ENCODE peak calls at places on chromosomes 7 and 10, in eight cellular contexts. A is lung, G is RWPE2, C is astrocyte, X is fibroblast of lung, B is thoracic aorta, S is heart left ventricle, K is lower lobe of right lung. T is an unnamed sample.
A peak's percentile ranks its signal among the peaks of the same experiment; 100 is the strongest.

GRCh38 chr7:105760549-105761447 is 115.6 kb downstream of the ATXN7L1 start:
- DNase-seq in S (no peak), G (no peak), C (peak; percentile 4), A (no peak), B (no peak), X (no peak), K (no peak), T (no peak)

GRCh38 chr7:4226166-4226857 is 455.8 kb upstream of the FOXK1 start:
- DNase-seq in G (no peak), K (no peak), C (no peak), S (no peak), X (no peak), B (no peak), A (no peak), T (no peak)

GRCh38 chr10:74857586-74857985 is 31.2 kb downstream of the KAT6B start:
- DNase-seq in B (no peak), G (no peak), A (no peak), S (no peak), K (no peak), C (no peak), X (no peak), T (no peak)

GRCh38 chr7:112176241-112176640 is 30.0 kb downstream of the DOCK4 start:
- DNase-seq in K (no peak), B (no peak), C (no peak), X (no peak), A (no peak), G (no peak), S (no peak), T (no peak)

GRCh38 chr7:104825099-104825498 is 188.9 kb upstream of the KMT2E start:
- DNase-seq in A (no peak), K (no peak), S (no peak), C (no peak), B (no peak), X (no peak), G (no peak), T (no peak)

GRCh38 chr10:100793055-100793454 is 47.7 kb downstream of the PAX2 start:
- DNase-seq in A (no peak), K (no peak), G (no peak), X (no peak), B (no peak), S (no peak), C (no peak), T (no peak)

GRCh38 chr7:84196007-84196551 is 1.5 kb upstream of the SEMA3A start:
- DNase-seq in B (no peak), C (peak; percentile 78), A (no peak), S (no peak), G (no peak), K (no peak), X (peak; percentile 82), T (no peak)

GRCh38 chr7:100155553-100156317 is 2.8 kb downstream of the TRAPPC14 start:
- DNase-seq in S (no peak), K (no peak), X (no peak), C (no peak), A (no peak), B (no peak), G (no peak), T (no peak)

GRCh38 chr7:45591101-45591906 is 17.1 kb downstream of the ADCY1 start:
- DNase-seq in X (no peak), G (peak; percentile 42), C (no peak), B (no peak), A (no peak), S (no peak), K (no peak), T (no peak)

GRCh38 chr7:34217972-34218371 is 312.6 kb downstream of the BMPER start:
- DNase-seq in K (no peak), X (no peak), S (no peak), A (no peak), G (no peak), C (no peak), B (no peak), T (no peak)

GRCh38 chr7:3187378-3188040 is 113.5 kb upstream of the SDK1 start:
- DNase-seq in K (peak; percentile 14), X (peak; percentile 38), A (no peak), B (no peak), C (peak; percentile 31), G (no peak), S (no peak), T (no peak)

GRCh38 chr7:36747969-36748574 is 23.8 kb upstream of the AOAH start:
- DNase-seq in A (no peak), K (no peak), G (no peak), C (no peak), B (no peak), S (no peak), X (peak; percentile 33), T (no peak)

GRCh38 chr7:116166167-116166566 is 44.2 kb upstream of the TES start:
- DNase-seq in S (no peak), G (no peak), X (peak; percentile 50), A (no peak), K (no peak), B (no peak), C (peak; percentile 41), T (no peak)

GRCh38 chr10:77774940-77775391 is 137.4 kb upstream of the KCNMA1 start:
- DNase-seq in C (peak; percentile 63), X (peak; percentile 65), B (no peak), A (no peak), G (no peak), S (no peak), K (no peak), T (peak; percentile 12)

GRCh38 chr10:34145751-34146150 is 669.3 kb downstream of the PARD3 start:
- DNase-seq in X (peak; percentile 73), B (no peak), G (no peak), S (no peak), K (no peak), A (no peak), C (peak; percentile 60), T (peak; percentile 68)

GRCh38 chr7:2786607-2787116 is 57.4 kb downstream of the GNA12 start:
- DNase-seq in S (no peak), G (no peak), C (no peak), A (no peak), X (no peak), B (no peak), K (no peak), T (no peak)

GRCh38 chr10:124245806-124246440 is 152.5 kb upstream of the CHST15 start:
- DNase-seq in K (peak; percentile 39), G (no peak), X (no peak), B (no peak), A (no peak), C (no peak), S (no peak), T (no peak)

GRCh38 chr7:70668606-70669358 is 463.2 kb upstream of the GALNT17 start:
- DNase-seq in X (no peak), A (no peak), G (no peak), S (no peak), C (no peak), B (peak; percentile 31), K (no peak), T (no peak)

GRCh38 chr10:43252785-43253341 is 14.0 kb downstream of the RASGEF1A start:
- DNase-seq in S (peak; percentile 47), C (no peak), A (no peak), B (no peak), X (no peak), G (no peak), K (no peak), T (no peak)

GRCh38 chr7:114777288-114777687 is 144.6 kb upstream of the MDFIC start:
- DNase-seq in K (no peak), B (no peak), X (no peak), G (no peak), C (no peak), S (no peak), A (no peak), T (no peak)

GRCh38 chr7:130381468-130382312 is 1.4 kb downstream of the CPA1 start:
- DNase-seq in A (no peak), S (no peak), C (no peak), B (no peak), G (no peak), K (no peak), X (no peak), T (no peak)
- TF ChIP-seq CTCF in A (no peak), S (no peak), C (no peak), B (no peak), G (no peak), K (no peak), X (no peak), T (no peak)

GRCh38 chr10:113985342-113985844 is 58.3 kb upstream of the ADRB1 start:
- DNase-seq in K (no peak), X (no peak), C (no peak), S (no peak), B (no peak), G (no peak), A (no peak), T (no peak)

GRCh38 chr10:113987805-113988204 is 55.9 kb upstream of the ADRB1 start:
- DNase-seq in B (no peak), G (no peak), K (no peak), C (no peak), X (no peak), A (peak; percentile 58), S (no peak), T (no peak)

GRCh38 chr10:113987156-113987555 is 56.5 kb upstream of the ADRB1 start:
- DNase-seq in B (no peak), S (no peak), X (no peak), A (no peak), G (no peak), K (no peak), C (no peak), T (no peak)

GRCh38 chr10:113988535-113988934 is 55.1 kb upstream of the ADRB1 start:
- DNase-seq in S (no peak), K (no peak), A (no peak), X (no peak), C (no peak), G (no peak), B (no peak), T (no peak)

GRCh38 chr10:113986316-113986715 is 57.4 kb upstream of the ADRB1 start:
- DNase-seq in S (no peak), X (no peak), A (no peak), G (no peak), C (no peak), B (no peak), K (no peak), T (no peak)
- H3K4me3 ChIP-seq in S (no peak overlapping the region), X (no peak overlapping the region), A (no peak overlapping the region), G (no peak overlapping the region), C (no peak overlapping the region), B (no peak overlapping the region), K (no peak overlapping the region), T (no peak overlapping the region)

DNA sequence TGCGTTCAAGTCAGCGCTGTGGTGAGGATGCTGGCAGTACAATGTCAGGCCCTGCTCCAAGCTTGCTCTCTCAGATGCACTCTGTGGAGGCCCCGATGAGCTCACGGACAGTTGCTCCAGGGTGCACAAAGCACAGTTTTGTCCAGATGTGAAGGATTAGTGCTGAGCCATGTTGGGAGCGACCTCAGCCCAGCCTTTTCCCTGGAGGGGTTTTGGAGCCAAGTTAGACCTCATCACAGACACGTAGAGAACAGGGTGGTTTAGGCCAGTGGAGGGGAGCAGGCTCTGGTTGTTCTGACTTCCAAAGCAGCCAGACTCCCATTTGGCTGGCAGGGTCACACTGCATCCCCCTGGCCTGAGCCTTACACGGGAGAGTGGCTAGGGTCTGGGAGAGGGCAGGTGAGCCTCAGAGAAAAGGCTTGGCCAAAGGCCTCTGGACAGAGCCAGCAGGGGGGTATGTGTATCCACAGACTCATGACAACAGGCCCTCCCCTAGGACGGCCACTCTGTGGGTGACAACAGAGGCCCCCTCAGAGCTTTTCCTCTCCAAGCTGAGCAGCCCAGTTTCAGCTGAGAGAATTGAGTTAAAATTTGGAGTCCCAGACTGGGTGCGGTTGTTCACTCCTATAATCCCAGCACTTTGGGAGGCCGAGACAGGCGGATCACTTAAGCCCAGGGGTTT is 4.6 kb downstream of the PLAC9 start:
- DNase-seq in B (no peak), A (no peak), K (no peak), C (no peak), G (no peak), S (peak; percentile 79), X (no peak), T (no peak)
- H3K27ac ChIP-seq in B (peak overlapping the region; percentile 19), A (peak overlapping the region; percentile 34), K (peak overlapping the region; percentile 73), C (no peak overlapping the region), G (no peak overlapping the region), S (peak overlapping the region; percentile 79), X (peak overlapping the region; percentile 94), T (no peak overlapping the region)

GRCh38 chr10:114753126-114753525 is 68.5 kb upstream of the FHIP2A start:
- DNase-seq in S (no peak), C (peak; percentile 69), X (peak; percentile 79), A (no peak), K (no peak), G (no peak), B (no peak), T (no peak)
- TF ChIP-seq CTCF in S (no peak), C (no peak), X (no peak), A (no peak), K (no peak), G (no peak), B (no peak), T (no peak)

T was measured in brain microvascular endothelial cell.